ENCODE peak calls at places on chromosomes 7 and 10, in ten cellular contexts. One of them, this sample, is unnamed.

GRCh38 chr10:3225589-3225988 is 53.0 kb upstream of the PITRM1 start:
- DNase-seq in uterus: no peak
- DNase-seq in ovary: no peak
- DNase-seq in heart right ventricle: no peak
- DNase-seq in H9: no peak
- DNase-seq in kidney: no peak
- DNase-seq in colonic mucosa: no peak
- DNase-seq in GM23338: no peak
- DNase-seq in CD4-positive, alpha-beta memory T cell: no peak
- DNase-seq in iPS DF 6.9: no peak
- DNase-seq in this sample: no peak

GRCh38 chr7:119929891-119930290 is 343.1 kb upstream of the KCND2 start:
- DNase-seq in ovary: no peak
- DNase-seq in H9: no peak
- DNase-seq in iPS DF 6.9: no peak
- DNase-seq in heart right ventricle: no peak
- DNase-seq in CD4-positive, alpha-beta memory T cell: no peak
- DNase-seq in colonic mucosa: no peak
- DNase-seq in GM23338: no peak
- DNase-seq in kidney: no peak
- DNase-seq in uterus: no peak
- DNase-seq in this sample: no peak

GRCh38 chr7:81284576-81284975 is 365.7 kb upstream of the SEMA3C start:
- DNase-seq in kidney: no peak
- DNase-seq in H9: no peak
- DNase-seq in uterus: no peak
- DNase-seq in heart right ventricle: no peak
- DNase-seq in colonic mucosa: no peak
- DNase-seq in iPS DF 6.9: no peak
- DNase-seq in GM23338: no peak
- DNase-seq in CD4-positive, alpha-beta memory T cell: no peak
- DNase-seq in ovary: no peak
- DNase-seq in this sample: no peak

GRCh38 chr7:48046458-48046857 is 11.1 kb downstream of the C7orf57 start:
- DNase-seq in GM23338: peak
- DNase-seq in CD4-positive, alpha-beta memory T cell: peak
- DNase-seq in kidney: no peak
- DNase-seq in iPS DF 6.9: no peak
- DNase-seq in heart right ventricle: no peak
- DNase-seq in H9: no peak
- DNase-seq in uterus: no peak
- DNase-seq in colonic mucosa: no peak
- DNase-seq in ovary: no peak
- DNase-seq in this sample: no peak

GRCh38 chr7:151192002-151192539 is 5.0 kb upstream of the ASB10 start:
- DNase-seq in CD4-positive, alpha-beta memory T cell: no peak
- DNase-seq in H9: no peak
- DNase-seq in GM23338: no peak
- DNase-seq in kidney: no peak
- DNase-seq in iPS DF 6.9: no peak
- DNase-seq in heart right ventricle: no peak
- DNase-seq in ovary: no peak
- DNase-seq in colonic mucosa: no peak
- DNase-seq in uterus: no peak
- DNase-seq in this sample: no peak

GRCh38 chr10:62437696-62438095 is 63.5 kb downstream of the ZNF365 start:
- DNase-seq in kidney: no peak
- DNase-seq in colonic mucosa: peak
- DNase-seq in CD4-positive, alpha-beta memory T cell: peak
- DNase-seq in GM23338: peak
- DNase-seq in H9: no peak
- DNase-seq in heart right ventricle: no peak
- DNase-seq in uterus: no peak
- DNase-seq in ovary: no peak
- DNase-seq in iPS DF 6.9: no peak
- DNase-seq in this sample: no peak

GRCh38 chr10:70849582-70850016 is 33.9 kb downstream of the SGPL1 start:
- DNase-seq in iPS DF 6.9: no peak
- DNase-seq in GM23338: no peak
- DNase-seq in H9: no peak
- DNase-seq in colonic mucosa: no peak
- DNase-seq in CD4-positive, alpha-beta memory T cell: no peak
- DNase-seq in heart right ventricle: no peak
- DNase-seq in kidney: no peak
- DNase-seq in ovary: no peak
- DNase-seq in uterus: no peak
- DNase-seq in this sample: no peak

GRCh38 chr7:143042159-143042820 is 9.9 kb upstream of the OR6V1 start:
- DNase-seq in ovary: no peak
- DNase-seq in GM23338: peak
- DNase-seq in heart right ventricle: no peak
- DNase-seq in uterus: no peak
- DNase-seq in colonic mucosa: no peak
- DNase-seq in H9: no peak
- DNase-seq in kidney: no peak
- DNase-seq in CD4-positive, alpha-beta memory T cell: no peak
- DNase-seq in iPS DF 6.9: no peak
- DNase-seq in this sample: no peak

GRCh38 chr7:101712652-101713051 is 83.6 kb upstream of the MYL10 start:
- DNase-seq in heart right ventricle: no peak
- DNase-seq in H9: no peak
- DNase-seq in ovary: no peak
- DNase-seq in GM23338: no peak
- DNase-seq in uterus: no peak
- DNase-seq in colonic mucosa: no peak
- DNase-seq in iPS DF 6.9: no peak
- DNase-seq in kidney: no peak
- DNase-seq in CD4-positive, alpha-beta memory T cell: no peak
- DNase-seq in this sample: no peak

GRCh38 chr7:101705327-101705726 is 76.2 kb upstream of the MYL10 start:
- DNase-seq in CD4-positive, alpha-beta memory T cell: no peak
- DNase-seq in iPS DF 6.9: no peak
- DNase-seq in kidney: no peak
- DNase-seq in ovary: no peak
- DNase-seq in H9: no peak
- DNase-seq in GM23338: no peak
- DNase-seq in colonic mucosa: no peak
- DNase-seq in heart right ventricle: no peak
- DNase-seq in uterus: no peak
- DNase-seq in this sample: no peak

GRCh38 chr7:101707587-101707986 is 78.5 kb upstream of the MYL10 start:
- DNase-seq in heart right ventricle: no peak
- DNase-seq in iPS DF 6.9: no peak
- DNase-seq in GM23338: no peak
- DNase-seq in H9: no peak
- DNase-seq in kidney: no peak
- DNase-seq in colonic mucosa: peak
- DNase-seq in ovary: no peak
- DNase-seq in CD4-positive, alpha-beta memory T cell: no peak
- DNase-seq in uterus: no peak
- DNase-seq in this sample: no peak

GRCh38 chr7:101702362-101702850 is 73.3 kb upstream of the MYL10 start:
- DNase-seq in colonic mucosa: peak
- DNase-seq in CD4-positive, alpha-beta memory T cell: no peak
- DNase-seq in heart right ventricle: no peak
- DNase-seq in ovary: no peak
- DNase-seq in H9: peak
- DNase-seq in GM23338: peak
- DNase-seq in iPS DF 6.9: no peak
- DNase-seq in kidney: no peak
- DNase-seq in uterus: no peak
- DNase-seq in this sample: no peak

GRCh38 chr7:101708223-101708622 is 79.1 kb upstream of the MYL10 start:
- DNase-seq in iPS DF 6.9: no peak
- DNase-seq in heart right ventricle: no peak
- DNase-seq in CD4-positive, alpha-beta memory T cell: no peak
- DNase-seq in uterus: no peak
- DNase-seq in ovary: no peak
- DNase-seq in colonic mucosa: no peak
- DNase-seq in H9: no peak
- DNase-seq in GM23338: no peak
- DNase-seq in kidney: no peak
- DNase-seq in this sample: no peak
- H3K27ac ChIP-seq in iPS DF 6.9: no peak
- H3K27ac ChIP-seq in heart right ventricle: no peak
- H3K27ac ChIP-seq in CD4-positive, alpha-beta memory T cell: no peak
- H3K27ac ChIP-seq in uterus: no peak
- H3K27ac ChIP-seq in ovary: no peak
- H3K27ac ChIP-seq in colonic mucosa: peak
- H3K27ac ChIP-seq in H9: no peak
- H3K27ac ChIP-seq in GM23338: no peak
- H3K27ac ChIP-seq in kidney: no peak
- H3K27ac ChIP-seq in this sample: no peak

DNA sequence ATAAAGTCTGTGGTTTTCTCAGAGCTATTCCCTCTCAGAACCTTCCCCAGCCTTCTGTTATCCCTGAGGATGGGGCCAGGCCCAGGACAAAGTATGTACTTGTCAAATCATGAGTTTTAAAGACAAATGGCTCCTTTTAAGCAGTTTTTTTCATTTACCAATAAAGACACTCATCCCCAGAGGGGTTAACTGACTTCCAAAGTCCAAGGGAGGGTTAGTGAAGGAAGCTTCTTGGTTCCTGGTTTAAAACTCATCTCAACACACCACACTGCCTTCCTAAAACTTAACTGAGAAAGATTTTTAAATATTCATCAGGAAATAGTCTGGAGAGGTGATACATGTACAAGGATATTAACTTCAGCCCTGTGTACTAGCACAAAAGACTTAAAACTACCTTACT is 15.9 kb downstream of the NMT2 start:
- DNase-seq in GM23338: no peak
- DNase-seq in CD4-positive, alpha-beta memory T cell: no peak
- DNase-seq in ovary: no peak
- DNase-seq in heart right ventricle: no peak
- DNase-seq in iPS DF 6.9: no peak
- DNase-seq in colonic mucosa: no peak
- DNase-seq in kidney: no peak
- DNase-seq in H9: no peak
- DNase-seq in uterus: no peak
- DNase-seq in this sample: no peak
- H3K27ac ChIP-seq in GM23338: no peak
- H3K27ac ChIP-seq in CD4-positive, alpha-beta memory T cell: no peak
- H3K27ac ChIP-seq in ovary: no peak
- H3K27ac ChIP-seq in heart right ventricle: no peak
- H3K27ac ChIP-seq in iPS DF 6.9: no peak
- H3K27ac ChIP-seq in colonic mucosa: peak
- H3K27ac ChIP-seq in kidney: no peak
- H3K27ac ChIP-seq in H9: no peak
- H3K27ac ChIP-seq in uterus: no peak
- H3K27ac ChIP-seq in this sample: no peak

GRCh38 chr10:78433722-78434535 is 400.3 kb downstream of the RPS24 start:
- DNase-seq in heart right ventricle: no peak
- DNase-seq in colonic mucosa: no peak
- DNase-seq in uterus: no peak
- DNase-seq in ovary: peak
- DNase-seq in kidney: no peak
- DNase-seq in H9: no peak
- DNase-seq in CD4-positive, alpha-beta memory T cell: no peak
- DNase-seq in GM23338: no peak
- DNase-seq in iPS DF 6.9: no peak
- DNase-seq in this sample: no peak

GRCh38 chr10:78434886-78435285 is 401.2 kb downstream of the RPS24 start:
- DNase-seq in H9: no peak
- DNase-seq in CD4-positive, alpha-beta memory T cell: no peak
- DNase-seq in uterus: no peak
- DNase-seq in ovary: peak
- DNase-seq in iPS DF 6.9: no peak
- DNase-seq in heart right ventricle: no peak
- DNase-seq in colonic mucosa: no peak
- DNase-seq in kidney: no peak
- DNase-seq in GM23338: no peak
- DNase-seq in this sample: no peak

GRCh38 chr10:78433063-78433717 is 399.5 kb downstream of the RPS24 start:
- DNase-seq in GM23338: no peak
- DNase-seq in H9: no peak
- DNase-seq in iPS DF 6.9: no peak
- DNase-seq in ovary: peak
- DNase-seq in kidney: no peak
- DNase-seq in heart right ventricle: no peak
- DNase-seq in CD4-positive, alpha-beta memory T cell: no peak
- DNase-seq in colonic mucosa: no peak
- DNase-seq in uterus: no peak
- DNase-seq in this sample: no peak

GRCh38 chr10:78429994-78430393 is 396.3 kb downstream of the RPS24 start:
- DNase-seq in iPS DF 6.9: no peak
- DNase-seq in kidney: no peak
- DNase-seq in uterus: no peak
- DNase-seq in CD4-positive, alpha-beta memory T cell: no peak
- DNase-seq in heart right ventricle: no peak
- DNase-seq in ovary: no peak
- DNase-seq in H9: no peak
- DNase-seq in GM23338: no peak
- DNase-seq in colonic mucosa: no peak
- DNase-seq in this sample: no peak

DNA sequence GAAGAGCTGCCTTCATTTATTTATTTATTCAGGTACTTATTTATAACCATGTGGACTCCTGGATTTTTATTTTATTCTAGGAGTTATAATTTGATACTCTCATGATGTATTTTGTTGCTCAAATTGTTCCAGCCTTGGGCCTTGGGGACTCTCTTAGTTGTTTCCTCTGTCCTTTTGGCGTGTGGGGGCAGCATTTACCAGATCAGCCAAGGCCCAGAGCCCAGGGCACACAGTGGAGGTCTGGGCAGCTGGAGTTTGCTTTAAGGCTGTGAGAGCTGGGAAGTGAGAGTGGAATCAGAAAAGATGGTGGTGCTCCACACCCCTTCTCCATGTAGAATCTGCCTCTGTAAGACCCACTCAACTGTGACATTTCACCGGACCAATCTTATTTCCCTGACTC is 398.9 kb downstream of the RPS24 start:
- DNase-seq in ovary: peak
- DNase-seq in iPS DF 6.9: no peak
- DNase-seq in CD4-positive, alpha-beta memory T cell: no peak
- DNase-seq in colonic mucosa: no peak
- DNase-seq in uterus: no peak
- DNase-seq in GM23338: no peak
- DNase-seq in H9: no peak
- DNase-seq in kidney: no peak
- DNase-seq in heart right ventricle: no peak
- DNase-seq in this sample: no peak
- H3K27ac ChIP-seq in ovary: no peak
- H3K27ac ChIP-seq in iPS DF 6.9: no peak
- H3K27ac ChIP-seq in CD4-positive, alpha-beta memory T cell: no peak
- H3K27ac ChIP-seq in colonic mucosa: no peak
- H3K27ac ChIP-seq in uterus: no peak
- H3K27ac ChIP-seq in GM23338: no peak
- H3K27ac ChIP-seq in H9: no peak
- H3K27ac ChIP-seq in kidney: no peak
- H3K27ac ChIP-seq in heart right ventricle: peak
- H3K27ac ChIP-seq in this sample: no peak

GRCh38 chr7:64642046-64642445 is 23.9 kb upstream of the ZNF107 start:
- DNase-seq in H9: no peak
- DNase-seq in iPS DF 6.9: no peak
- DNase-seq in CD4-positive, alpha-beta memory T cell: no peak
- DNase-seq in uterus: no peak
- DNase-seq in GM23338: no peak
- DNase-seq in heart right ventricle: no peak
- DNase-seq in ovary: no peak
- DNase-seq in kidney: no peak
- DNase-seq in colonic mucosa: no peak
- DNase-seq in this sample: no peak

GRCh38 chr7:64640504-64640903 is 25.4 kb upstream of the ZNF107 start:
- DNase-seq in heart right ventricle: no peak
- DNase-seq in uterus: no peak
- DNase-seq in kidney: no peak
- DNase-seq in H9: no peak
- DNase-seq in colonic mucosa: no peak
- DNase-seq in GM23338: no peak
- DNase-seq in ovary: no peak
- DNase-seq in CD4-positive, alpha-beta memory T cell: no peak
- DNase-seq in iPS DF 6.9: no peak
- DNase-seq in this sample: no peak

GRCh38 chr7:64639267-64640001 is 26.5 kb upstream of the ZNF107 start:
- DNase-seq in colonic mucosa: no peak
- DNase-seq in iPS DF 6.9: no peak
- DNase-seq in ovary: no peak
- DNase-seq in H9: no peak
- DNase-seq in heart right ventricle: no peak
- DNase-seq in kidney: no peak
- DNase-seq in CD4-positive, alpha-beta memory T cell: no peak
- DNase-seq in uterus: no peak
- DNase-seq in GM23338: no peak
- DNase-seq in this sample: no peak

GRCh38 chr7:64643567-64643966 is 22.4 kb upstream of the ZNF107 start:
- DNase-seq in uterus: no peak
- DNase-seq in GM23338: no peak
- DNase-seq in H9: no peak
- DNase-seq in heart right ventricle: no peak
- DNase-seq in kidney: no peak
- DNase-seq in ovary: no peak
- DNase-seq in CD4-positive, alpha-beta memory T cell: no peak
- DNase-seq in colonic mucosa: no peak
- DNase-seq in iPS DF 6.9: no peak
- DNase-seq in this sample: no peak

DNA sequence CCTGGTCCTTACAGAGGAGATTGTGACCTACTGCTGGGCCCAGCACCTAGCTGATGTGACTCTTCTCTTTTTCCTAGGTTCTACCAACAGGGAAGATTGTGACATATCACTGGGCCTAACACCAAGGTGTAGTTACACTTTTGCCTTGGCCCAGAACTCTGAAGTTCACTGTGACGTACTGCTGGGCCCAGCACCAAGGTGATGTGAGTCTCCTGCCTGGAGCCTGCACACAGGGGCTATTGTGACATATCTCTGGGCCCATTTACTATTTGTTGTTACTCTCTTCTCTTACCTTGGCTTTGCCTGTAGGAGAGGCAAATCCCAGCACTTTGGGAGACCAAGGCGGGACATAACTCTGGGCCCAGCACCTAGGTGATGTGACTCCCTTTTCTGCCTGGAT is 23.1 kb upstream of the ZNF107 start:
- DNase-seq in kidney: no peak
- DNase-seq in ovary: no peak
- DNase-seq in uterus: no peak
- DNase-seq in CD4-positive, alpha-beta memory T cell: no peak
- DNase-seq in H9: no peak
- DNase-seq in heart right ventricle: no peak
- DNase-seq in GM23338: no peak
- DNase-seq in iPS DF 6.9: no peak
- DNase-seq in colonic mucosa: no peak
- DNase-seq in this sample: no peak
- H3K27ac ChIP-seq in kidney: no peak
- H3K27ac ChIP-seq in ovary: no peak
- H3K27ac ChIP-seq in uterus: no peak
- H3K27ac ChIP-seq in CD4-positive, alpha-beta memory T cell: no peak
- H3K27ac ChIP-seq in H9: no peak
- H3K27ac ChIP-seq in heart right ventricle: no peak
- H3K27ac ChIP-seq in GM23338: no peak
- H3K27ac ChIP-seq in iPS DF 6.9: no peak
- H3K27ac ChIP-seq in colonic mucosa: no peak
- H3K27ac ChIP-seq in this sample: no peak